ENCODE peak calls at places on chromosome 22, in seven cellular contexts. U, L, Z, E, D, G and H are unnamed samples.

GRCh38 chr22:32723632-32724031 is 77.9 kb upstream of the TIMP3 start:
- DNase-seq in G (no peak), U (peak), D (no peak), E (peak), Z (no peak), L (no peak), H (peak)

GRCh38 chr22:30420401-30421178 is 5.0 kb upstream of the MTFP1 start:
- DNase-seq in Z (peak), G (no peak), D (no peak), L (no peak), U (no peak), E (no peak), H (no peak)

GRCh38 chr22:36384766-36385400 is 2.9 kb downstream of the MYH9 start:
- DNase-seq in E (no peak), U (no peak), D (peak), Z (no peak), L (no peak), G (no peak), H (no peak)

GRCh38 chr22:35708453-35708852 is 9.2 kb upstream of the APOL5 start:
- DNase-seq in Z (no peak), U (no peak), E (no peak), D (no peak), G (no peak), L (no peak), H (no peak)

GRCh38 chr22:28670691-28671261 is 8.9 kb downstream of the TTC28 start:
- DNase-seq in Z (no peak), E (no peak), U (no peak), G (no peak), D (no peak), L (no peak), H (no peak)

GRCh38 chr22:28670153-28670552 is 9.5 kb downstream of the TTC28 start:
- DNase-seq in Z (no peak), U (no peak), L (no peak), G (no peak), D (no peak), E (no peak), H (no peak)

GRCh38 chr22:38657248-38657909 is 941 bp downstream of the CBY1 start:
- DNase-seq in U (no peak), E (no peak), G (peak), D (peak), Z (peak), L (peak), H (peak)

GRCh38 chr22:35552186-35552842 is 11.7 kb downstream of the RASD2 start:
- DNase-seq in D (peak), U (peak), Z (peak), L (peak), G (peak), E (no peak), H (peak)

GRCh38 chr22:37674248-37674647 is 1.2 kb upstream of the LGALS1 start:
- DNase-seq in L (no peak), Z (no peak), E (no peak), U (no peak), G (no peak), D (no peak), H (no peak)

GRCh38 chr22:39254122-39254521 is 9.3 kb upstream of the PDGFB start:
- DNase-seq in L (no peak), G (no peak), D (peak), E (no peak), U (no peak), Z (no peak), H (no peak)

GRCh38 chr22:19111584-19111983 is 10.6 kb downstream of the DGCR2 start:
- DNase-seq in G (no peak), L (no peak), U (no peak), E (no peak), Z (no peak), D (no peak), H (no peak)

GRCh38 chr22:31852691-31853370 is 91.5 kb upstream of the YWHAH start:
- DNase-seq in Z (no peak), L (no peak), G (no peak), U (no peak), D (no peak), E (no peak), H (no peak)

GRCh38 chr22:39534092-39534506 is 1.6 kb upstream of the RPS19BP1 start:
- DNase-seq in E (no peak), Z (no peak), D (no peak), G (peak), L (no peak), U (no peak), H (no peak)

GRCh38 chr22:19846620-19847344 is 7.9 kb downstream of the GNB1L start:
- DNase-seq in E (no peak), G (no peak), U (no peak), Z (peak), D (no peak), L (no peak), H (no peak)

GRCh38 chr22:27919943-27920755 is 1.1 kb upstream of the PITPNB start:
- DNase-seq in U (no peak), E (no peak), G (peak), Z (no peak), D (peak), L (no peak), H (no peak)

GRCh38 chr22:22818861-22819855 is 68.5 kb upstream of the IGLL5 start:
- DNase-seq in E (peak), D (no peak), Z (no peak), U (peak), L (no peak), G (no peak), H (peak)

GRCh38 chr22:35642305-35642741 is 5.9 kb upstream of the APOL6 start:
- DNase-seq in G (peak), E (no peak), L (no peak), Z (no peak), D (no peak), U (no peak), H (no peak)

GRCh38 chr22:37244114-37244921 is at the start of gene RAC2:
- DNase-seq in Z (peak), E (no peak), G (no peak), L (no peak), D (peak), U (peak), H (peak)

GRCh38 chr22:39674536-39674935 is 104.0 kb downstream of the CACNA1I start:
- DNase-seq in Z (no peak), G (no peak), D (no peak), U (no peak), L (no peak), E (no peak), H (no peak)

GRCh38 chr22:20531154-20531403 is 23.7 kb downstream of the MED15 start:
- DNase-seq in L (no peak), E (no peak), G (no peak), Z (no peak), U (no peak), D (no peak), H (no peak)

GRCh38 chr22:32951807-32952153 is 106.4 kb downstream of the SYN3 start:
- DNase-seq in D (peak), Z (no peak), U (no peak), E (no peak), L (no peak), G (no peak), H (no peak)

GRCh38 chr22:48802576-48802975 is 1025.1 kb downstream of the BRD1 start:
- DNase-seq in U (no peak), L (no peak), G (no peak), D (no peak), Z (no peak), E (no peak), H (no peak)

GRCh38 chr22:22090650-22091399 is 108.2 kb upstream of the TOP3B start:
- DNase-seq in E (no peak), U (no peak), Z (no peak), L (no peak), G (no peak), D (no peak), H (no peak)

GRCh38 chr22:39479254-39479653 is 22.4 kb downstream of the MGAT3 start:
- DNase-seq in U (no peak), G (no peak), Z (no peak), E (no peak), D (no peak), L (no peak), H (no peak)

GRCh38 chr22:21866821-21867527 is 471 bp downstream of the MAPK1 start:
- DNase-seq in G (no peak), E (no peak), Z (peak), U (no peak), D (no peak), L (peak), H (no peak)

GRCh38 chr22:48868554-48868953 is 959.1 kb downstream of the BRD1 start:
- DNase-seq in G (no peak), Z (no peak), E (no peak), D (no peak), L (no peak), U (no peak), H (no peak)

GRCh38 chr22:47616396-47617020 is 854.1 kb downstream of the TBC1D22A start:
- DNase-seq in U (no peak), L (no peak), G (no peak), D (no peak), E (no peak), Z (no peak), H (no peak)

GRCh38 chr22:27612075-27612474 is 189.5 kb downstream of the MN1 start:
- DNase-seq in E (no peak), U (no peak), G (no peak), D (peak), L (no peak), Z (no peak), H (no peak)

GRCh38 chr22:33051960-33052839 is 6.0 kb downstream of the SYN3 start:
- DNase-seq in Z (no peak), G (peak), U (no peak), E (no peak), D (peak), L (no peak), H (no peak)

GRCh38 chr22:30665786-30666185 is 1.9 kb downstream of the DUSP18 start:
- DNase-seq in E (no peak), Z (no peak), D (no peak), U (no peak), G (no peak), L (no peak), H (no peak)

DNA sequence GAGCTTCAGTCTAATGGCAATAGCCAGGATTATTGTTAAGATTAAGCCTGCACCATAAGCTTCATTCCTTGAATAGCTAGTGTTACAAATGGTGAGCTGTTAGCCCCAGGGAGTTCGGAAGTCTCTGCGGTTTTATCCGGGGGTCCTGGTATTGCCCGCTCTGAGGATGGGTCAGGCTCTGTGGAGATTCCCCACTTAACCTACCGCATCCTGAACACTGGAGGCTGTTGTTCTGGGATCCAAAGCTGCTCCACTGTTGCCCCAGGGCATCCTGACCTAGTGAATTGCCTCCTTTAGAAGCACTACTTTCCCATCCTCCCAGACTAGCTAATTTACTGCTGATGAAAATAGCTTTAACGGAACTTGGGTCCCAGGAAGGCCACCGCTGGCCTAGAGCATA is 14.5 kb upstream of the PEX26 start:
- DNase-seq in Z (no peak), D (no peak), L (no peak), G (no peak), U (no peak), E (no peak), H (no peak)
- TF ChIP-seq TAF1 in Z (no peak), D (no peak), L (no peak), G (no peak), U (no peak), E (no peak), H (no peak)

GRCh38 chr22:45984316-45984916 is 7.5 kb upstream of the WNT7B start:
- DNase-seq in D (no peak), Z (no peak), E (no peak), U (no peak), G (no peak), L (no peak), H (no peak)
- TF ChIP-seq TAF1 in D (no peak), Z (no peak), E (no peak), U (no peak), G (no peak), L (no peak), H (no peak)

GRCh38 chr22:49958462-49958921 is 2.1 kb upstream of the PIM3 start:
- DNase-seq in D (no peak), U (no peak), L (no peak), G (no peak), Z (no peak), E (no peak), H (no peak)
- TF ChIP-seq TAF1 in D (no peak), U (no peak), L (no peak), G (no peak), Z (no peak), E (no peak), H (no peak)

DNA sequence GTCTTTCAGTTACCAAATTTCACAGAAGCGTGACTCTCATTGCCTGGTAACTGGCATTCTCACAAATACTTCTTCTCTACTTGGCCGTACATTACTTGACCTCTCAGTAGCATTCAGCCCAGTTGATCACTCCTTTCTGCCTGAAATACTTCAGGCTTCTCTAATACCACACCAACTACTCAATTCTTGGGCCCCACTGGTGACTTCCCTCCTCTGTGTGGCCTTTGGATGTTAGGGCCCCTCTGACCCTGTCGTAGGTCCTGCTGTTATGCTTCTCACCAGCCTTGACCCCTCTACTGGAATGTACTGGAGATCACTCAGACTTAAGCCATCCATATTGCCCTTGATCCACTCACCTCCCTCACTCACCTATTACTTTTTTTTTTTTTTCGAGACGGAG is 2.2 kb upstream of the EFCAB6 start:
- DNase-seq in L (no peak), D (no peak), U (no peak), G (no peak), E (no peak), Z (no peak), H (no peak)
- TF ChIP-seq TAF1 in L (no peak), D (no peak), U (no peak), G (no peak), E (no peak), Z (no peak), H (no peak)

GRCh38 chr22:46043339-46043738 is 66.4 kb upstream of the WNT7B start:
- DNase-seq in Z (no peak), E (no peak), G (no peak), U (no peak), D (no peak), L (no peak), H (no peak)
- TF ChIP-seq TAF1 in Z (no peak), E (no peak), G (no peak), U (no peak), D (no peak), L (no peak), H (no peak)

GRCh38 chr22:42695294-42695693 is 25.4 kb downstream of the A4GALT start:
- DNase-seq in U (no peak), L (no peak), G (no peak), E (no peak), D (no peak), Z (no peak), H (no peak)

GRCh38 chr22:42691440-42691839 is 29.2 kb downstream of the A4GALT start:
- DNase-seq in Z (no peak), L (no peak), E (no peak), U (no peak), D (no peak), G (no peak), H (no peak)

GRCh38 chr22:42693055-42693762 is 27.5 kb downstream of the A4GALT start:
- DNase-seq in U (no peak), E (no peak), Z (no peak), L (no peak), G (no peak), D (no peak), H (no peak)

GRCh38 chr22:42693763-42694683 is 26.6 kb downstream of the A4GALT start:
- DNase-seq in U (no peak), D (no peak), Z (no peak), L (no peak), E (no peak), G (no peak), H (no peak)

GRCh38 chr22:42692239-42693054 is 28.2 kb downstream of the A4GALT start:
- DNase-seq in E (no peak), L (no peak), G (no peak), D (no peak), U (peak), Z (no peak), H (peak)
- TF ChIP-seq TAF1 in E (no peak), L (no peak), G (no peak), D (no peak), U (no peak), Z (no peak), H (no peak)

DNA sequence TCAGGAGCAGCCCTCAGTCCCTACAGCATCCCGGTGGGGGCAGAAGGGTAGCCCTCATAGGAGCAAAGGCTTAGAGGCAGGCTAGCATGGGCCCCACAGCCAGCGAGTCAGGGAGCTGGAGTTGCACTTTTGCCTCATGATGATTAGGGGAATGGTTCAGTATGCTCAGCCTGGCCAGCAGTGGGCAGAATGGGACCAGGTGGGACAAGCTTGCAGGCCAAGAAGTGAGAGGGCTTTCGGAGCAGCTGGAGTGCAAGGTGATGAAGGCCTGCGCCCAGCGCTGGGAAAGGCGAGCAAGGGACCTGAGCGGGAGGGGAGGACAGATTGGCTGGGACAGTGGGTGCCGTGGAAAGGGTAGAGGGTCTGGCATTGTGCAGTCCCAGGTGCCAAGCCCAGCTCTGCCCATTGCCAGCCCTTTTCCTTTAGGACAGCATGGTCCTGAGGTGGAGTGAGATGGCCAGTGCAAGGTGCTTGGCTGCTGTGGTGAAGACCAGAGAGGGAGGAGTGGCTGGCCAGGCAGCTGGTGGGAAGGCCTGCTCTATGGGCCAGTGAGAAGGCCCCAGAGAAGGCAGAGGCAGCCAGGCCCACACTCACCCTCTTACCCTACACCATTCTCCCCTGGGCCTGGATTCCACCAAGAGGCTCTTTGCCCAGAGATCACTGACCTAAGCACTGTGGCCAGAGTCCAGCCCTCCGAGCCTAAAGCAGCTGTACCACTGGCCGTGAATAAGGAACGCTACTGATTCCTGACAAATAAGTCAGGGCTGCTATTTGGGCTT is 47.9 kb upstream of the SUSD2 start:
- DNase-seq in G (no peak), U (no peak), D (no peak), L (no peak), E (no peak), Z (no peak), H (no peak)
- TF ChIP-seq TAF1 in G (no peak), U (no peak), D (no peak), L (no peak), E (no peak), Z (no peak), H (no peak)